ENCODE peak calls at places on chromosomes 1 and 21, in four cellular contexts. E is K562, K is HepG2, L is GM12878. O is an unnamed sample.

GRCh38 chr1:3213730-3214129 is 144.7 kb downstream of the PRDM16 start:
- DNase-seq in K (no peak), E (no peak), L (no peak), O (no peak)

GRCh38 chr1:160550572-160551034 is 27.5 kb upstream of the SLAMF6 start:
- DNase-seq in K (no peak), E (no peak), L (no peak), O (no peak)

GRCh38 chr21:23578027-23578426 is 2029.3 kb downstream of the MRPL39 start:
- DNase-seq in L (no peak), E (no peak), K (no peak), O (no peak)

GRCh38 chr1:23530089-23530749 is 814 bp downstream of the E2F2 start:
- DNase-seq in K (no peak), E (peak; percentile 61), L (no peak), O (no peak)

GRCh38 chr1:242449211-242449610 is 75.3 kb downstream of the PLD5 start:
- DNase-seq in L (no peak), E (no peak), K (no peak), O (no peak)

GRCh38 chr1:157377216-157377821 is 175.0 kb downstream of the FCRL5 start:
- DNase-seq in K (peak; percentile 29), L (no peak), E (peak; percentile 24), O (peak; percentile 44)

GRCh38 chr21:14071902-14072734 is 138.6 kb downstream of the LIPI start:
- DNase-seq in E (no peak), L (no peak), K (no peak), O (no peak)

GRCh38 chr1:155093938-155094621 is 15.4 kb downstream of the EFNA3 start:
- DNase-seq in E (peak; percentile 65), L (no peak), K (peak; percentile 46), O (peak; percentile 66)

GRCh38 chr21:32155226-32155625 is 123.6 kb downstream of the MIS18A start:
- DNase-seq in L (no peak), K (no peak), E (no peak), O (no peak)

GRCh38 chr1:188669715-188670114 is 1807.9 kb downstream of the BRINP3 start:
- DNase-seq in L (no peak), E (no peak), K (no peak), O (no peak)

GRCh38 chr1:183327429-183328290 is 90.5 kb downstream of the NMNAT2 start:
- DNase-seq in K (no peak), L (no peak), E (no peak), O (no peak)

GRCh38 chr1:230424440-230425251 is 1.5 kb downstream of the PGBD5 start:
- DNase-seq in L (no peak), K (no peak), E (no peak), O (no peak)

GRCh38 chr1:10751160-10751559 is 45.3 kb downstream of the CASZ1 start:
- DNase-seq in E (no peak), K (no peak), L (no peak), O (no peak)

GRCh38 chr1:232667094-232667780 is 37.3 kb upstream of the SIPA1L2 start:
- DNase-seq in L (no peak), K (no peak), E (no peak), O (no peak)

GRCh38 chr1:20472860-20473711 is 12.9 kb downstream of the CAMK2N1 start:
- DNase-seq in L (peak; percentile 7), K (no peak), E (peak; percentile 89), O (peak; percentile 85)

GRCh38 chr1:173175514-173176146 is 31.5 kb downstream of the TNFSF4 start:
- DNase-seq in L (no peak), E (no peak), K (no peak), O (no peak)

GRCh38 chr1:231679109-231679508 is 52.5 kb downstream of the DISC1 start:
- DNase-seq in L (no peak), K (no peak), E (no peak), O (no peak)

GRCh38 chr1:30966690-30967369 is 58.3 kb upstream of the SDC3 start:
- DNase-seq in K (peak; percentile 20), L (no peak), E (no peak), O (no peak)

GRCh38 chr1:107963601-107964396 is 1.2 kb downstream of the VAV3 start:
- DNase-seq in K (no peak), E (no peak), L (peak; percentile 62), O (no peak)

GRCh38 chr1:50978852-50979781 is 9.1 kb downstream of the CDKN2C start:
- DNase-seq in L (no peak), E (peak; percentile 37), K (peak; percentile 73), O (peak; percentile 75)

GRCh38 chr1:10932088-10932487 is 80.4 kb upstream of the TARDBP start:
- DNase-seq in K (no peak), L (peak; percentile 40), E (no peak), O (no peak)

GRCh38 chr1:29453502-29454240 is 217.3 kb downstream of the PTPRU start:
- DNase-seq in L (no peak), K (peak; percentile 70), E (peak; percentile 88), O (peak; percentile 58)

GRCh38 chr1:193537266-193538003 is 351.0 kb upstream of the B3GALT2 start:
- DNase-seq in K (no peak), E (no peak), L (peak; percentile 79), O (no peak)

GRCh38 chr1:181038399-181038873 is 4.7 kb downstream of the MR1 start:
- DNase-seq in E (peak; percentile 80), K (peak; percentile 75), L (no peak), O (peak; percentile 80)

GRCh38 chr1:181036107-181036843 is 2.5 kb downstream of the MR1 start:
- DNase-seq in K (no peak), E (no peak), L (no peak), O (no peak)

GRCh38 chr1:181028241-181029014 is 5.4 kb upstream of the MR1 start:
- DNase-seq in E (no peak), L (no peak), K (no peak), O (no peak)

GRCh38 chr1:181033128-181033798 is 520 bp upstream of the MR1 start:
- DNase-seq in E (no peak), K (no peak), L (peak; percentile 65), O (peak; percentile 29)

GRCh38 chr1:181033799-181034391 is at the start of gene MR1:
- DNase-seq in E (peak; percentile 87), K (peak; percentile 78), L (peak; percentile 92), O (peak; percentile 84)
- TF ChIP-seq CHD2 in E (no peak), K (no peak), L (peak; percentile 30), O (no peak)

DNA sequence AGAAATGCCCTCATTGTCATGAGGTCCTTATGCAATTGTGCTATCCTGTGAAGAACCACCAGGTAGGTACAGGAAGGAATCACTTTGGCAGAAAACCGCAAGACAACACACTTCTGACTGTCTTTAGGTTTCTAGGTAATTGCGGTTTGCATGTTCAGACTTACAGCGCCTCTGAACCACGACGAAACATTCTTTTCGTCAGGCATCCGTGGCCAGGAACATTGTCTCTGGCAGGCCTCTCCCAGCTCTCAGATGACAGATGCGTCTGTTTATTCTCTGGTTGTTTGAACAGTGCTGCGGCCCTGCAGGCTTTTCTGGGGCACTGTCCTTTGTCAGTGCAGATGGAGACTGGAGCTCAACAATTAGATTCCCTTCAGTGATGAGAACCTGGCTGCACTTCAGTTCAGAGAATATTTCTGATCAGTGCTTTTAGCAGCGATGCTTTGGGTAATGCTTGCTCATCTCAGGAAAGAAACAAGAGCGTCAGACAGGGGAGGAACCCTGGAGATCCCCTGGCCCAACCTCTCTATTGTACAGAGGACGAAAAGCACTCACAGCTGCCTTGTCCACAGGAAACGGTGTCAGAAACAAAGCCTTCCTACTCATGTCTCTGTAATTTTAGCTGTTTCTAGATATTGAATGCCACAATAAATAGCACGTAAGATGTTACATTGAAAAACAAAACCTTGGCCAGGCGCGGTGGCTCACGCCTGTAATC is 63.5 kb downstream of the B3GALT5 start:
- DNase-seq in L (peak; percentile 51), K (peak; percentile 17), E (no peak), O (peak; percentile 25)
- TF ChIP-seq ESRRA in L (no peak), K (no peak), E (no peak), O (no peak)

GRCh38 chr1:15685820-15686219 is 1.7 kb downstream of the PLEKHM2 start:
- DNase-seq in L (no peak), E (no peak), K (no peak), O (no peak)
- TF ChIP-seq CHD2 in L (no peak), E (no peak), K (no peak), O (no peak)

GRCh38 chr1:215595231-215595630 is 28.1 kb downstream of the KCTD3 start:
- DNase-seq in L (no peak), E (no peak), K (no peak), O (no peak)
- TF ChIP-seq ESRRA in L (no peak), E (no peak), K (no peak), O (no peak)

O was measured in A549.